ENCODE peak calls at places on chromosomes 6 and 20, in six cellular contexts. Q is Calu3; H is GM12864; A is CD4-positive, alpha-beta T cell; S is cardiac muscle cell; E is fibroblast of lung. Y is an unnamed sample.

GRCh38 chr6:155400022-155400965 is 55.3 kb downstream of the NOX3 start:
- DNase-seq in Q (no peak), H (no peak), A (no peak), S (no peak), E (peak), Y (peak)

GRCh38 chr20:53750827-53751393 is 157.3 kb upstream of the ZNF217 start:
- DNase-seq in Q (no peak), H (no peak), A (no peak), S (peak), E (peak), Y (no peak)

GRCh38 chr6:17725083-17725482 is 18.4 kb upstream of the NUP153 start:
- DNase-seq in Q (no peak), H (no peak), A (no peak), S (peak), E (peak), Y (no peak)

GRCh38 chr6:119096683-119097310 is 18.3 kb upstream of the FAM184A start:
- DNase-seq in Q (no peak), H (no peak), A (no peak), S (peak), E (peak), Y (peak)

GRCh38 chr6:7138111-7138510 is 30.4 kb downstream of the RREB1 start:
- DNase-seq in Q (no peak), H (no peak), A (no peak), S (no peak), E (no peak), Y (no peak)

GRCh38 chr6:93418448-93419303 is 683 bp downstream of the EPHA7 start:
- DNase-seq in Q (peak), H (no peak), A (no peak), S (peak), E (peak), Y (no peak)

GRCh38 chr20:20265210-20265609 is 102.7 kb upstream of the INSM1 start:
- DNase-seq in Q (no peak), H (no peak), A (no peak), S (no peak), E (no peak), Y (no peak)

GRCh38 chr6:135209803-135210202 is 28.7 kb downstream of the MYB start:
- DNase-seq in Q (no peak), H (no peak), A (no peak), S (no peak), E (peak), Y (no peak)

GRCh38 chr20:10447028-10447427 is 11.9 kb downstream of the SLX4IP start:
- DNase-seq in Q (peak), H (peak), A (no peak), S (peak), E (peak), Y (peak)

GRCh38 chr6:41284726-41285125 is 1.8 kb downstream of the TREM1 start:
- DNase-seq in Q (peak), H (no peak), A (no peak), S (peak), E (peak), Y (peak)

GRCh38 chr6:113103618-113104390 is 753.3 kb upstream of the MARCKS start:
- DNase-seq in Q (no peak), H (no peak), A (no peak), S (peak), E (peak), Y (peak)

GRCh38 chr6:9699890-9700289 is 715.0 kb downstream of the TFAP2A start:
- DNase-seq in Q (no peak), H (no peak), A (no peak), S (no peak), E (no peak), Y (no peak)

GRCh38 chr6:9540534-9541126 is 874.2 kb downstream of the TFAP2A start:
- DNase-seq in Q (no peak), H (no peak), A (no peak), S (peak), E (peak), Y (peak)

GRCh38 chr6:1378224-1379025 is 11.0 kb upstream of the FOXF2 start:
- DNase-seq in Q (no peak), H (no peak), A (no peak), S (no peak), E (no peak), Y (no peak)

GRCh38 chr20:62356143-62356947 is 10.8 kb downstream of the LAMA5 start:
- DNase-seq in Q (no peak), H (no peak), A (no peak), S (no peak), E (no peak), Y (no peak)

GRCh38 chr6:158765509-158766068 is 53.6 kb downstream of the EZR start:
- DNase-seq in Q (no peak), H (no peak), A (no peak), S (no peak), E (no peak), Y (no peak)

GRCh38 chr20:3235661-3236324 is 3.2 kb downstream of the SLC4A11 start:
- DNase-seq in Q (peak), H (peak), A (no peak), S (no peak), E (peak), Y (peak)

DNA sequence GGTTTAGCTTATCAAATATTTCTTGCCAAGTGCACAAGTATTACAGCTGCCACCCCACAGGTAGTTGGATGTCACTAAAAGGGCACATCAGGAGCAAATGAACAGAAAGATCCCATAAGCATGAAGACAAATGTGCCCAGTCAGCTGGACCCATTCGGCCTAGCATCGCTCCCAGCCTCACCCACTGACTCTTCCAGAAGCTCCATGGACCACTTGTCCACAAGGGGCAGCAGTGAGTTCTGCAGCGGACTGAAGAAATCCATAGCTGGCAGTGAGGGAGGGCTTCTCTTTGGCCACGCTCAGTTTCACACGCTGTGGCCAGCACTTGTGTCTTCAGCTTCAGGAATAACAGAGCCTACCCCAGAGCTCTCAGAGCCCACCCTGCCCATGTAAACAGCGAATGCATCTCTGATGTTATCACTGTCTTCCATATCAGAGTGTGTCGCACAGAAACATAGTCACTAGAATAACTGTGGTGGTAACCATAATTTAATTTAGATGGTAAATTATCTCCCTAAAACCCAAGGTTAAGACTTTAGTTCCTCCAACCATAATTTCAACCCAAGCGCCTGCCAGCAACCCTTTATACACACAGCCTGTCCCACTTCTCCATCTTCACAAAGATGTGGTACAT is 15.8 kb downstream of the CGA start:
- DNase-seq in Q (peak), H (peak), A (peak), S (peak), E (peak), Y (peak)
- TF ChIP-seq CTCF in Q (peak), H (peak), A (peak), S (peak), E (peak), Y (peak)

DNA sequence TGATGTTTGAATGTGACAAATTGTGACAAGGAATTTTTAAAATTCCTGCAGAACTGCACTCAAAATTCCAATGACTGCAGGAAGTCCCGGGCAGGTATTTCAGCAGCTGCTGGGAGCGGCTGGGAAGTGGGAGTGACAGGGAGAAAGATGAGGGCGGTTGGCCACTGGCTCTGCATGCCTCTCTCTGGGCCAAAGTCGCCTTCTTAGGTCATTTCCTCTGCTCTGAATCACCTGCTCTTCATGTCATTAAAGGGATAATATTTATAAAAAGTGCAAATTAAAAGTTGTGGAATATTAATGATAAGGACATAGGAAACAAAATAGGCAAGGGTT is 43.9 kb downstream of the RAMACL start:
- DNase-seq in Q (peak), H (no peak), A (no peak), S (no peak), E (peak), Y (peak)
- TF ChIP-seq CTCF in Q (no peak), H (no peak), A (no peak), S (no peak), E (no peak), Y (no peak)

DNA sequence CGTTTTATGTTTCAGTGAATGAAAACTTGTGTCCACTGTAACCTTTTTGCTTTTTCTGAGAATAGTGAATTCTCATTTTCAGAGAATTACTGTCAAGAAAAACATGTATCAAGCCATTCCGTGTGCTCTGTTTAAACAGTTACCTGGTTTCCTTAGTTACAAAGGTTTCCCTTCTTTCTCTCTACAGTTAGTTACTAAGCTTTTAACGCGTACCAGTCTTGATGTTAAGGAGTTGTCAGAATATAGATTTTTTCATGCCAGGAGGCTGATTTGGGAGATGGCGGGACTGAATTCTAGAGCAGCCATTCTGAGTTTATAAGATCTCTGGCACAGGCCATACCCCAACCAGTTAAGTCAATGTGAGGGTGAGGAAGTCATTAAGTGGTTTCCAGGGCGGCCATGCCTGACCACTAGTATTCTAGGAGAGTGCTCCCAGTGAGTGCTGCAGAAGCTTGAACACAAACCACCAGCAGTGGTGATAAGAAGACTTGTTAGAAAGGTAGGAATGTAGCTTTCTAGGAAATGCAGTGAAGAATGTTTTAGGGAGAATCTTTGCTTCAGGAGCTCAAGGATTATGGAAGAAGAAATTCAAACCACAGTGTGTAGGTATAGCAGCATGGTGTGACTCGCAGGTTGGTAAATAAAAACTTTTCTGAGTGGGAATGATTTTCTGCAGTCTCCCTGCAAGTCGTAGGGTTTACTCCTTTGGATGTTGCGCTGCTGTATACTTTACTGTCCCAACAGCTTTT is 112.9 kb downstream of the JARID2 start:
- DNase-seq in Q (no peak), H (no peak), A (no peak), S (peak), E (peak), Y (no peak)
- TF ChIP-seq CTCF in Q (no peak), H (no peak), A (no peak), S (no peak), E (no peak), Y (no peak)

GRCh38 chr6:151729829-151730495 is 77.5 kb upstream of the ESR1 start:
- DNase-seq in Q (no peak), H (no peak), A (no peak), S (no peak), E (no peak), Y (peak)
- TF ChIP-seq CTCF in Q (no peak), H (no peak), A (no peak), S (no peak), E (no peak), Y (no peak)

GRCh38 chr6:84061613-84062398 is 28.2 kb downstream of the MRAP2 start:
- DNase-seq in Q (no peak), H (no peak), A (no peak), S (no peak), E (no peak), Y (no peak)

GRCh38 chr6:84061174-84061573 is 27.6 kb downstream of the MRAP2 start:
- DNase-seq in Q (no peak), H (no peak), A (no peak), S (peak), E (no peak), Y (no peak)

GRCh38 chr6:84057908-84058307 is 24.3 kb downstream of the MRAP2 start:
- DNase-seq in Q (no peak), H (no peak), A (no peak), S (no peak), E (no peak), Y (no peak)

GRCh38 chr6:84055646-84056045 is 22.1 kb downstream of the MRAP2 start:
- DNase-seq in Q (no peak), H (no peak), A (no peak), S (no peak), E (no peak), Y (no peak)

DNA sequence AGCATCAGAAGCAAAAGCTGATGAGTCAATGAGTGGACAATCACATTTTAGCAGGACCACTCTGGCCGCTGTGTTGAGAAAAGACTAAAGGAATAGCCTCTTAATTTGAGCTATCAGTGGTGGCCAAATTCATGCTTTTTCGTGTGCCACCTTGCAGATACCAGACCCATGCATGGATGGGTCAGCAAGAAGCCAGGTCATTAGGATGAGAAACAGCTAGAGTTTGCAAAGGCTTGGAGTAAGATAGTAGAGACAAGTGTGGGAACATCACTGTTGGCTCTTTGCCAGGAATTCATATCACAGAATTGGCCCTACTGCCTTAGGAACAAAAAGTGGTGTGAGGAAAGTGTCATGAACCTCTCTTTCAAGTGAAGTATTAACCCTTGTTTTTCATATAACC is 25.5 kb downstream of the MRAP2 start:
- DNase-seq in Q (no peak), H (no peak), A (no peak), S (no peak), E (no peak), Y (no peak)
- TF ChIP-seq CTCF in Q (no peak), H (no peak), A (no peak), S (no peak), E (no peak), Y (no peak)

GRCh38 chr6:31730631-31731086 is 1.6 kb upstream of the DDAH2 start:
- DNase-seq in Q (no peak), H (no peak), A (no peak), S (no peak), E (no peak), Y (no peak)

GRCh38 chr6:31727717-31728671 is 1.1 kb downstream of the DDAH2 start:
- DNase-seq in Q (no peak), H (peak), A (no peak), S (no peak), E (no peak), Y (no peak)

GRCh38 chr6:31728767-31729514 is at the start of gene DDAH2:
- DNase-seq in Q (no peak), H (no peak), A (no peak), S (no peak), E (no peak), Y (no peak)

GRCh38 chr6:31729979-31730630 is 1.0 kb upstream of the DDAH2 start:
- DNase-seq in Q (peak), H (no peak), A (peak), S (peak), E (peak), Y (peak)

GRCh38 chr6:31729515-31729978 is 448 bp upstream of the DDAH2 start:
- DNase-seq in Q (peak), H (no peak), A (peak), S (peak), E (peak), Y (peak)
- TF ChIP-seq CTCF in Q (no peak), H (no peak), A (peak), S (no peak), E (peak), Y (no peak)